ENCODE peak calls at places on chromosomes 12 and 14, in five cellular contexts. K is cardiac fibroblast, U is Peyer's patch, N is Calu3, O is B cell. C is an unnamed sample.
A peak's percentile ranks its signal among the peaks of the same experiment; 100 is the strongest.

GRCh38 chr12:57069522-57069921 is 9.1 kb downstream of the NEMP1 start:
- DNase-seq in K (peak; percentile 96), U (no peak), N (peak; percentile 68), O (peak; percentile 37), C (peak; percentile 28)

GRCh38 chr12:84660139-84660538 is 252.5 kb downstream of the SLC6A15 start:
- DNase-seq in K (no peak), U (no peak), N (no peak), O (no peak), C (no peak)

GRCh38 chr12:89389755-89390661 is 37.7 kb upstream of the DUSP6 start:
- DNase-seq in K (peak; percentile 73), U (no peak), N (no peak), O (no peak), C (no peak)

GRCh38 chr14:90511795-90512331 is 115.0 kb downstream of the CALM1 start:
- DNase-seq in K (no peak), U (no peak), N (no peak), O (no peak), C (no peak)

GRCh38 chr14:105365681-105366080 is 32.7 kb upstream of the TEX22 start:
- DNase-seq in K (no peak), U (no peak), N (no peak), O (no peak), C (no peak)

GRCh38 chr12:108815369-108815768 is 42.0 kb downstream of the SSH1 start:
- DNase-seq in K (no peak), U (peak; percentile 15), N (no peak), O (no peak), C (no peak)

GRCh38 chr14:103372552-103373304 is 12.5 kb upstream of the MARK3 start:
- DNase-seq in K (peak; percentile 84), U (no peak), N (peak; percentile 68), O (no peak), C (no peak)

GRCh38 chr12:65748332-65748731 is 76.0 kb upstream of the HMGA2 start:
- DNase-seq in K (no peak), U (no peak), N (no peak), O (no peak), C (no peak)

GRCh38 chr12:113762155-113762848 is 203.8 kb downstream of the RBM19 start:
- DNase-seq in K (no peak), U (no peak), N (no peak), O (no peak), C (no peak)

GRCh38 chr14:48008646-48009045 is 333.2 kb upstream of the MDGA2 start:
- DNase-seq in K (no peak), U (no peak), N (no peak), O (no peak), C (no peak)

GRCh38 chr14:106586098-106586704 is 1059.8 kb downstream of the TMEM121 start:
- DNase-seq in K (no peak), U (no peak), N (peak; percentile 54), O (peak; percentile 56), C (peak; percentile 46)

GRCh38 chr12:109147954-109148353 is 31.6 kb downstream of the ACACB start:
- DNase-seq in K (peak; percentile 89), U (no peak), N (no peak), O (no peak), C (no peak)

GRCh38 chr12:8970432-8970831 is 18.9 kb upstream of the KLRG1 start:
- DNase-seq in K (no peak), U (no peak), N (no peak), O (no peak), C (no peak)

GRCh38 chr12:93122089-93122488 is 193.0 kb upstream of the EEA1 start:
- DNase-seq in K (peak; percentile 51), U (no peak), N (no peak), O (no peak), C (no peak)

GRCh38 chr12:93126069-93126474 is 197.0 kb upstream of the EEA1 start:
- DNase-seq in K (no peak), U (no peak), N (no peak), O (no peak), C (no peak)

GRCh38 chr12:93127107-93127560 is 198.0 kb upstream of the EEA1 start:
- DNase-seq in K (no peak), U (no peak), N (no peak), O (no peak), C (no peak)

GRCh38 chr12:93125126-93125525 is 196.0 kb upstream of the EEA1 start:
- DNase-seq in K (peak; percentile 43), U (no peak), N (no peak), O (no peak), C (no peak)

GRCh38 chr12:93122569-93123091 is 193.5 kb upstream of the EEA1 start:
- DNase-seq in K (no peak), U (no peak), N (peak; percentile 54), O (no peak), C (no peak)
- TF ChIP-seq CTCF in K (no peak), U (no peak), N (no peak), O (no peak), C (no peak)

DNA sequence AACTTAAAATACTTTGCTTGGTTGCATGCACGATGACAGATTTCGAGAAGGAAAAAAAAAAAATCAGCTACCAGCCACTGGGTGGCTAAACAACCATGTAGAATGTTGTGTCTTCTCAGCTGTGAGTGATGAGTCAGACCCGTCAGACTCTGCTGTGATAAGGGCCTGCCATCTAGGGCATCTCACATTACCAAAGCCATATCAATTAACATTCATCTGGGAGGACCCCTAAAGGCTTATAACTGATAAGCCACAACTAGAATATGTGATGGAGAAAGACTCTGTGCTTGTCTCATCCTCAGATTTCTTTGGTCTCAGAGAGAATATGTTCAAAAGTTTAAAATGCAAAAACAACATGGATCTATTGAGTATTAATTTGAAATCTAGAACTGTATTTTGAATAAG is 111.5 kb downstream of the PAX9 start:
- DNase-seq in K (no peak), U (no peak), N (peak; percentile 10), O (no peak), C (no peak)
- TF ChIP-seq CTCF in K (peak; percentile 4), U (no peak), N (no peak), O (no peak), C (no peak)

GRCh38 chr12:115398311-115398781 is 714.4 kb upstream of the TBX3 start:
- DNase-seq in K (peak; percentile 16), U (peak; percentile 48), N (no peak), O (no peak), C (no peak)
- TF ChIP-seq CTCF in K (no peak), U (peak; percentile 39), N (no peak), O (no peak), C (no peak)

GRCh38 chr12:39632670-39633069 is 13.1 kb upstream of the ABCD2 start:
- DNase-seq in K (no peak), U (no peak), N (no peak), O (no peak), C (no peak)
- TF ChIP-seq CTCF in K (no peak), U (no peak), N (no peak), O (no peak), C (no peak)

GRCh38 chr14:64337901-64338615 is 43.9 kb upstream of the ESR2 start:
- DNase-seq in K (peak; percentile 58), U (no peak), N (peak; percentile 42), O (no peak), C (peak; percentile 57)

GRCh38 chr14:64340560-64341196 is 46.5 kb upstream of the ESR2 start:
- DNase-seq in K (no peak), U (no peak), N (no peak), O (no peak), C (no peak)

DNA sequence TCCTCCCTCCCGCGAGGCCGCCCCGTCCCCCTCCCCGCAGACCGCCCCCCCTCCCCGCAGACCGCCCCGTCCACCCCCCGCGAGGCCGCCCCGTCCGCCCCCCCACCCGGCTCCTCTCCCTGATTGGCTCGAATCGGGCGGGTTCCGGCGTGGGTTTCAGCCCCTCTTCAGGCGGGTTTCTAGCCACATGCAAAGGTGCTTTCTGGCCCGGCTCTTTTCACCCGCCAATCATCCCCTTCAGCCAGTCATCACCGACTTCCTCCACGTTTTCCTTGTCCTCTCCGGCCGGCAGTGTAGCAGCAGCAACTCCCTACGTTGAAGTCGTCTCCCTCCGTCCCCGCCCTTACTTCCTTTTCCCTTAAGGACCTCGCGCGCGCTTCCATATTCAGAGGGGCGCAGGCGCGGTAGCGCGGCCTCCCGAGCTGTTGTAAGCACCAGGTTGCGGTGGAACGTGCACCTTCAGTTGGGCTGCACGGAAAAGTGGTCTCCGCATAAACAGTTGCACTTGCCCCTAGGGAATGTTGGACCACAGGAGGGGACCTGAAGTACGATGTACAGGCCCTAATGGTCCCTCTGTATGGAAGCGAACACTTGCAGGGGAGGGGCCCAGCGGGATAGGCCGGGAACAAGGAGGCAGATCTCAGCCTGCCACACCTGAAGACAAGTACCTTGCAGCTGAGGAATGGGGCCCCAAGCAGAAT is 44.6 kb upstream of the ESR2 start:
- DNase-seq in K (peak; percentile 99), U (peak; percentile 90), N (peak; percentile 93), O (peak; percentile 93), C (peak; percentile 54)
- TF ChIP-seq CTCF in K (no peak), U (no peak), N (no peak), O (no peak), C (no peak)

GRCh38 chr14:72970824-72971434 is 44.7 kb downstream of the DCAF4 start:
- DNase-seq in K (no peak), U (no peak), N (no peak), O (no peak), C (no peak)

GRCh38 chr14:72980863-72981262 is 46.0 kb downstream of the ZFYVE1 start:
- DNase-seq in K (no peak), U (no peak), N (no peak), O (no peak), C (no peak)

GRCh38 chr14:72978856-72979255 is 48.0 kb downstream of the ZFYVE1 start:
- DNase-seq in K (no peak), U (no peak), N (no peak), O (no peak), C (no peak)

GRCh38 chr14:72974661-72975060 is 48.4 kb downstream of the DCAF4 start:
- DNase-seq in K (no peak), U (no peak), N (no peak), O (no peak), C (no peak)

GRCh38 chr14:72975776-72976175 is 49.5 kb downstream of the DCAF4 start:
- DNase-seq in K (no peak), U (no peak), N (no peak), O (no peak), C (no peak)
- TF ChIP-seq CTCF in K (no peak), U (no peak), N (no peak), O (no peak), C (no peak)

GRCh38 chr12:92719674-92720073 is 16.9 kb downstream of the PLEKHG7 start:
- DNase-seq in K (no peak), U (no peak), N (no peak), O (no peak), C (no peak)

GRCh38 chr12:92718483-92718985 is 15.7 kb downstream of the PLEKHG7 start:
- DNase-seq in K (peak; percentile 20), U (no peak), N (no peak), O (no peak), C (no peak)

GRCh38 chr12:92721130-92721529 is 18.3 kb downstream of the PLEKHG7 start:
- DNase-seq in K (no peak), U (no peak), N (no peak), O (no peak), C (no peak)

GRCh38 chr12:92715625-92716024 is 12.8 kb downstream of the PLEKHG7 start:
- DNase-seq in K (no peak), U (no peak), N (no peak), O (no peak), C (no peak)

GRCh38 chr12:92717202-92717601 is 14.4 kb downstream of the PLEKHG7 start:
- DNase-seq in K (peak; percentile 77), U (no peak), N (peak; percentile 12), O (no peak), C (no peak)
- TF ChIP-seq CTCF in K (peak; percentile 58), U (peak; percentile 33), N (no peak), O (no peak), C (no peak)